ENCODE peak calls at places on chromosomes 2 and 18, in eight cellular contexts. E is HTR-8/SVneo; B is ecto neural progenitor cell; F is midbrain; R is pancreas; O is posterior vena cava; H is stimulated activated CD4-positive, alpha-beta T cell treated with anti-CD3 and anti-CD28 coated beads, Interleukin-12 subunit alpha, Interleukin-12 subunit beta, amount 100 ng/mL, for 48 hours; J is HT-29. M is an unnamed sample.

GRCh38 chr18:57223160-57223870 is 76.4 kb downstream of the BOD1L2 start:
- DNase-seq in J (peak), B (no peak), F (no peak), O (no peak), H (no peak), E (no peak), R (no peak), M (no peak)

GRCh38 chr18:79117380-79117779 is 48.2 kb downstream of the ATP9B start:
- DNase-seq in O (no peak), J (no peak), R (no peak), E (no peak), B (no peak), H (no peak), F (no peak), M (no peak)

GRCh38 chr2:2590796-2591541 is 259.9 kb upstream of the MYT1L start:
- DNase-seq in J (no peak), E (no peak), R (no peak), O (no peak), F (no peak), H (no peak), B (no peak), M (peak)

GRCh38 chr2:128303095-128303791 is 15.4 kb downstream of the HS6ST1 start:
- DNase-seq in O (no peak), B (no peak), F (no peak), H (no peak), J (no peak), R (no peak), E (no peak), M (no peak)

GRCh38 chr18:33440011-33440383 is 524 bp downstream of the CCDC178 start:
- DNase-seq in J (no peak), F (peak), B (no peak), E (no peak), O (peak), R (peak), H (no peak), M (peak)

GRCh38 chr2:176817061-176817565 is 395.5 kb upstream of the HNRNPA3 start:
- DNase-seq in B (no peak), R (no peak), F (no peak), J (peak), E (peak), H (no peak), O (no peak), M (peak)

GRCh38 chr2:30645745-30646119 is 161.5 kb downstream of the CAPN13 start:
- DNase-seq in E (no peak), R (no peak), B (no peak), H (no peak), F (no peak), O (no peak), J (no peak), M (no peak)

GRCh38 chr2:41879367-41879871 is 168.4 kb upstream of the PKDCC start:
- DNase-seq in J (no peak), F (peak), R (peak), H (no peak), B (no peak), E (no peak), O (no peak), M (peak)

GRCh38 chr2:158805936-158806335 is 10.8 kb downstream of the DAPL1 start:
- DNase-seq in O (no peak), F (no peak), J (no peak), H (no peak), B (no peak), R (no peak), E (no peak), M (no peak)

GRCh38 chr18:37493352-37493935 is 72.2 kb downstream of the CELF4 start:
- DNase-seq in E (no peak), O (no peak), H (no peak), F (no peak), J (no peak), R (no peak), B (no peak), M (no peak)

M was measured in Ammon's horn.